ENCODE peak calls at places on chromosomes 4 and X, in eight cellular contexts. One of them, this sample, is unnamed.
A peak's percentile ranks its signal among the peaks of the same experiment; 100 is the strongest.

GRCh38 chr4:161629694-161630441 is 533.9 kb downstream of the FSTL5 start:
- DNase-seq in K562: peak; percentile 0
- DNase-seq in neural crest cell: no peak
- DNase-seq in AG08396: no peak
- DNase-seq in OCI-LY7: no peak
- DNase-seq in Caki2: no peak
- DNase-seq in head of caudate nucleus: no peak
- DNase-seq in AML-193: no peak
- DNase-seq in this sample: no peak

GRCh38 chr4:112510468-112511293 is 5.3 kb downstream of the NEUROG2 start:
- DNase-seq in AML-193: no peak
- DNase-seq in AG08396: no peak
- DNase-seq in K562: no peak
- DNase-seq in OCI-LY7: no peak
- DNase-seq in Caki2: no peak
- DNase-seq in head of caudate nucleus: no peak
- DNase-seq in neural crest cell: no peak
- DNase-seq in this sample: no peak

GRCh38 chr4:58209576-58209975 is 1099.4 kb upstream of the IGFBP7 start:
- DNase-seq in K562: no peak
- DNase-seq in AML-193: no peak
- DNase-seq in head of caudate nucleus: no peak
- DNase-seq in AG08396: no peak
- DNase-seq in OCI-LY7: no peak
- DNase-seq in Caki2: no peak
- DNase-seq in neural crest cell: no peak
- DNase-seq in this sample: no peak

GRCh38 chr4:5908836-5909235 is 15.9 kb upstream of the CRMP1 start:
- DNase-seq in neural crest cell: no peak
- DNase-seq in OCI-LY7: no peak
- DNase-seq in AML-193: no peak
- DNase-seq in AG08396: no peak
- DNase-seq in Caki2: no peak
- DNase-seq in head of caudate nucleus: no peak
- DNase-seq in K562: no peak
- DNase-seq in this sample: no peak

GRCh38 chrX:33156152-33156726 is 55.1 kb downstream of the DMD start:
- DNase-seq in AML-193: no peak
- DNase-seq in Caki2: no peak
- DNase-seq in K562: no peak
- DNase-seq in head of caudate nucleus: no peak
- DNase-seq in OCI-LY7: no peak
- DNase-seq in neural crest cell: no peak
- DNase-seq in AG08396: no peak
- DNase-seq in this sample: no peak

GRCh38 chr4:74682567-74683359 is 111.6 kb downstream of the BTC start:
- DNase-seq in Caki2: peak; percentile 93
- DNase-seq in AG08396: peak; percentile 56
- DNase-seq in neural crest cell: no peak
- DNase-seq in AML-193: peak; percentile 18
- DNase-seq in head of caudate nucleus: no peak
- DNase-seq in K562: peak; percentile 95
- DNase-seq in OCI-LY7: no peak
- DNase-seq in this sample: no peak

GRCh38 chrX:112677167-112677566 is 2.6 kb downstream of the LHFPL1 start:
- DNase-seq in AG08396: no peak
- DNase-seq in neural crest cell: no peak
- DNase-seq in head of caudate nucleus: no peak
- DNase-seq in Caki2: no peak
- DNase-seq in OCI-LY7: no peak
- DNase-seq in AML-193: no peak
- DNase-seq in K562: no peak
- DNase-seq in this sample: no peak

GRCh38 chr4:148854203-148854602 is 412.0 kb upstream of the NR3C2 start:
- DNase-seq in OCI-LY7: no peak
- DNase-seq in AG08396: no peak
- DNase-seq in head of caudate nucleus: no peak
- DNase-seq in AML-193: no peak
- DNase-seq in Caki2: peak; percentile 68
- DNase-seq in K562: no peak
- DNase-seq in neural crest cell: no peak
- DNase-seq in this sample: no peak

GRCh38 chrX:40371376-40371775 is 209.4 kb upstream of the ATP6AP2 start:
- DNase-seq in K562: no peak
- DNase-seq in AG08396: no peak
- DNase-seq in head of caudate nucleus: no peak
- DNase-seq in OCI-LY7: no peak
- DNase-seq in neural crest cell: no peak
- DNase-seq in Caki2: no peak
- DNase-seq in AML-193: no peak
- DNase-seq in this sample: no peak

GRCh38 chrX:118216488-118216887 is 99.9 kb upstream of the KLHL13 start:
- DNase-seq in K562: no peak
- DNase-seq in AML-193: no peak
- DNase-seq in OCI-LY7: no peak
- DNase-seq in neural crest cell: no peak
- DNase-seq in AG08396: no peak
- DNase-seq in head of caudate nucleus: no peak
- DNase-seq in Caki2: no peak
- DNase-seq in this sample: no peak

GRCh38 chr4:8754634-8755589 is 116.7 kb downstream of the HMX1 start:
- DNase-seq in AML-193: no peak
- DNase-seq in Caki2: no peak
- DNase-seq in K562: no peak
- DNase-seq in neural crest cell: no peak
- DNase-seq in head of caudate nucleus: peak; percentile 25
- DNase-seq in AG08396: no peak
- DNase-seq in OCI-LY7: no peak
- DNase-seq in this sample: no peak

GRCh38 chrX:128929281-128930057 is 593.8 kb downstream of the SMARCA1 start:
- DNase-seq in neural crest cell: no peak
- DNase-seq in head of caudate nucleus: no peak
- DNase-seq in Caki2: no peak
- DNase-seq in OCI-LY7: no peak
- DNase-seq in AML-193: no peak
- DNase-seq in AG08396: no peak
- DNase-seq in K562: no peak
- DNase-seq in this sample: no peak

GRCh38 chr4:88963817-88964216 is 93.2 kb downstream of the FAM13A start:
- DNase-seq in head of caudate nucleus: no peak
- DNase-seq in AG08396: no peak
- DNase-seq in Caki2: no peak
- DNase-seq in AML-193: no peak
- DNase-seq in OCI-LY7: no peak
- DNase-seq in neural crest cell: no peak
- DNase-seq in K562: no peak
- DNase-seq in this sample: no peak

GRCh38 chr4:61437923-61438322 is 237.8 kb downstream of the ADGRL3 start:
- DNase-seq in AG08396: no peak
- DNase-seq in neural crest cell: no peak
- DNase-seq in Caki2: no peak
- DNase-seq in AML-193: no peak
- DNase-seq in head of caudate nucleus: no peak
- DNase-seq in K562: no peak
- DNase-seq in OCI-LY7: no peak
- DNase-seq in this sample: no peak

GRCh38 chr4:87105101-87105852 is 115.1 kb downstream of the KLHL8 start:
- DNase-seq in OCI-LY7: no peak
- DNase-seq in AML-193: no peak
- DNase-seq in AG08396: no peak
- DNase-seq in Caki2: no peak
- DNase-seq in K562: no peak
- DNase-seq in head of caudate nucleus: no peak
- DNase-seq in neural crest cell: no peak
- DNase-seq in this sample: no peak

GRCh38 chrX:9144643-9145290 is 110.8 kb upstream of the FAM9B start:
- DNase-seq in AML-193: no peak
- DNase-seq in AG08396: no peak
- DNase-seq in OCI-LY7: no peak
- DNase-seq in K562: no peak
- DNase-seq in head of caudate nucleus: no peak
- DNase-seq in Caki2: no peak
- DNase-seq in neural crest cell: no peak
- DNase-seq in this sample: no peak

GRCh38 chrX:25156323-25156722 is 140.6 kb upstream of the ARX start:
- DNase-seq in K562: no peak
- DNase-seq in AG08396: no peak
- DNase-seq in neural crest cell: no peak
- DNase-seq in Caki2: peak; percentile 18
- DNase-seq in AML-193: no peak
- DNase-seq in head of caudate nucleus: no peak
- DNase-seq in OCI-LY7: no peak
- DNase-seq in this sample: no peak

GRCh38 chr4:140811429-140811828 is 55.2 kb upstream of the TBC1D9 start:
- DNase-seq in Caki2: no peak
- DNase-seq in K562: no peak
- DNase-seq in AG08396: no peak
- DNase-seq in neural crest cell: no peak
- DNase-seq in OCI-LY7: no peak
- DNase-seq in AML-193: no peak
- DNase-seq in head of caudate nucleus: no peak
- DNase-seq in this sample: no peak

GRCh38 chrX:119688856-119689455 is 4.0 kb downstream of the SEPTIN6 start:
- DNase-seq in head of caudate nucleus: no peak
- DNase-seq in K562: no peak
- DNase-seq in AML-193: no peak
- DNase-seq in Caki2: no peak
- DNase-seq in OCI-LY7: no peak
- DNase-seq in neural crest cell: no peak
- DNase-seq in AG08396: no peak
- DNase-seq in this sample: peak; percentile 51

GRCh38 chr4:153748378-153748777 is 11.4 kb downstream of the RNF175 start:
- DNase-seq in OCI-LY7: no peak
- DNase-seq in AG08396: peak; percentile 43
- DNase-seq in Caki2: peak; percentile 69
- DNase-seq in AML-193: no peak
- DNase-seq in K562: no peak
- DNase-seq in head of caudate nucleus: no peak
- DNase-seq in neural crest cell: no peak
- DNase-seq in this sample: no peak

GRCh38 chr4:139453041-139453370 is 915 bp upstream of the RAB33B start:
- DNase-seq in neural crest cell: no peak
- DNase-seq in head of caudate nucleus: no peak
- DNase-seq in AG08396: no peak
- DNase-seq in Caki2: peak; percentile 83
- DNase-seq in K562: no peak
- DNase-seq in AML-193: peak; percentile 69
- DNase-seq in OCI-LY7: peak; percentile 91
- DNase-seq in this sample: peak; percentile 68

GRCh38 chrX:23317799-23318724 is 16.6 kb upstream of the PTCHD1 start:
- DNase-seq in neural crest cell: peak; percentile 56
- DNase-seq in OCI-LY7: peak; percentile 20
- DNase-seq in Caki2: peak; percentile 8
- DNase-seq in AG08396: peak; percentile 41
- DNase-seq in AML-193: no peak
- DNase-seq in head of caudate nucleus: no peak
- DNase-seq in K562: peak; percentile 41
- DNase-seq in this sample: no peak

This sample was measured in T follicular helper cell.